ENCODE peak calls at places on chromosomes 12 and 14, in seven cellular contexts. Z, P, M, H, B, Y and F are unnamed samples.

GRCh38 chr12:131087302-131087818 is 133.7 kb downstream of the ADGRD1 start:
- DNase-seq in Z (no peak), P (no peak), M (no peak), H (no peak), B (no peak), Y (no peak), F (no peak)

GRCh38 chr12:131094831-131095805 is 141.4 kb downstream of the ADGRD1 start:
- DNase-seq in Z (no peak), P (peak; percentile 2), M (no peak), H (no peak), B (no peak), Y (no peak), F (no peak)

GRCh38 chr12:109626378-109627115 is 53.0 kb downstream of the MVK start:
- DNase-seq in Z (no peak), P (no peak), M (no peak), H (no peak), B (no peak), Y (no peak), F (no peak)

GRCh38 chr12:68375701-68376469 is 43.7 kb upstream of the MDM1 start:
- DNase-seq in Z (peak; percentile 75), P (no peak), M (peak; percentile 56), H (no peak), B (no peak), Y (peak; percentile 50), F (no peak)

GRCh38 chr12:77372026-77372425 is 306.7 kb upstream of the E2F7 start:
- DNase-seq in Z (peak; percentile 47), P (no peak), M (no peak), H (no peak), B (no peak), Y (no peak), F (no peak)

GRCh38 chr14:99626041-99626648 is 18.8 kb upstream of the HHIPL1 start:
- DNase-seq in Z (no peak), P (no peak), M (no peak), H (no peak), B (no peak), Y (no peak), F (no peak)

GRCh38 chr12:82948462-82948861 is 261.8 kb downstream of the TMTC2 start:
- DNase-seq in Z (no peak), P (no peak), M (no peak), H (no peak), B (no peak), Y (no peak), F (no peak)

GRCh38 chr12:28933864-28934527 is 215.1 kb upstream of the FAR2 start:
- DNase-seq in Z (no peak), P (no peak), M (no peak), H (no peak), B (peak; percentile 11), Y (peak; percentile 39), F (no peak)

GRCh38 chr12:19390208-19390607 is 49.1 kb upstream of the AEBP2 start:
- DNase-seq in Z (peak; percentile 36), P (no peak), M (no peak), H (no peak), B (no peak), Y (no peak), F (peak; percentile 76)

GRCh38 chr12:56596815-56597214 is 33.3 kb downstream of the BAZ2A start:
- DNase-seq in Z (no peak), P (no peak), M (no peak), H (no peak), B (no peak), Y (no peak), F (no peak)

GRCh38 chr14:95164506-95164905 is 7.2 kb upstream of the DICER1 start:
- DNase-seq in Z (no peak), P (no peak), M (no peak), H (no peak), B (no peak), Y (no peak), F (no peak)

GRCh38 chr12:122097641-122098364 is 19.2 kb downstream of the MLXIP start:
- DNase-seq in Z (no peak), P (no peak), M (peak; percentile 40), H (peak; percentile 83), B (peak; percentile 82), Y (peak; percentile 58), F (peak; percentile 76)

GRCh38 chr12:130752692-130753230 is 36.7 kb upstream of the RIMBP2 start:
- DNase-seq in Z (no peak), P (no peak), M (no peak), H (no peak), B (no peak), Y (no peak), F (no peak)

GRCh38 chr14:32986791-32987545 is 48.3 kb downstream of the NPAS3 start:
- DNase-seq in Z (peak; percentile 38), P (no peak), M (peak; percentile 70), H (no peak), B (peak; percentile 30), Y (peak; percentile 61), F (peak; percentile 19)

GRCh38 chr14:20461230-20462141 is at the start of gene PIP4P1:
- DNase-seq in Z (peak; percentile 100), P (peak; percentile 94), M (peak; percentile 100), H (peak; percentile 99), B (peak; percentile 100), Y (peak; percentile 100), F (peak; percentile 100)

GRCh38 chr14:98093111-98093510 is 1178.9 kb downstream of the BCL11B start:
- DNase-seq in Z (no peak), P (no peak), M (no peak), H (no peak), B (no peak), Y (no peak), F (no peak)

GRCh38 chr14:78240567-78240966 is 70.4 kb downstream of the NRXN3 start:
- DNase-seq in Z (no peak), P (no peak), M (no peak), H (no peak), B (no peak), Y (no peak), F (no peak)

GRCh38 chr14:78245238-78245637 is 75.1 kb downstream of the NRXN3 start:
- DNase-seq in Z (no peak), P (no peak), M (no peak), H (peak; percentile 39), B (no peak), Y (no peak), F (no peak)

GRCh38 chr14:78238141-78238540 is 68.0 kb downstream of the NRXN3 start:
- DNase-seq in Z (no peak), P (no peak), M (no peak), H (no peak), B (no peak), Y (no peak), F (no peak)

GRCh38 chr14:78243187-78243586 is 73.0 kb downstream of the NRXN3 start:
- DNase-seq in Z (no peak), P (no peak), M (no peak), H (no peak), B (no peak), Y (no peak), F (no peak)
- TF ChIP-seq CTCF in Z (no peak), P (no peak), M (no peak), H (no peak), B (no peak), Y (no peak), F (no peak)

DNA sequence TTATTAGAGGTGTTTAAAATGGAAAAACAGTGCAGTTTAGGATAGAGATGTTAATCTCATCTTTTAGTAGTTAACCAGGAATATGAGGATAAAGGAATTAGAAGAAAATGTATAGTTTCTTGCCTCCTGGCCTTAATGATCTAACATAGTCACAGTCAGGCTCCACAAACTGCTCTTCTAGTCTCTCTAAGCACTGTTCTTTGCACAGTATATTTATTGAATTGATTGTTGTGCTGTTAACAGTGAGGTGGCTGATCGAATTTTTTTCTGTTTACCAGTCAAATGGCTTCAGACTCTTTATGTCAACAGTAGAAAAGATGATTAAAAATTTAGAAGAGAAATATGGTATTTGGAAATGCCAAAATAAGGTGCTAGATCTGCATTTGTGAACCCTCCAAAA is 37.8 kb downstream of the ATF7IP start:
- DNase-seq in Z (no peak), P (no peak), M (no peak), H (no peak), B (no peak), Y (no peak), F (no peak)
- TF ChIP-seq CTCF in Z (no peak), P (no peak), M (no peak), H (no peak), B (no peak), Y (no peak), F (no peak)

DNA sequence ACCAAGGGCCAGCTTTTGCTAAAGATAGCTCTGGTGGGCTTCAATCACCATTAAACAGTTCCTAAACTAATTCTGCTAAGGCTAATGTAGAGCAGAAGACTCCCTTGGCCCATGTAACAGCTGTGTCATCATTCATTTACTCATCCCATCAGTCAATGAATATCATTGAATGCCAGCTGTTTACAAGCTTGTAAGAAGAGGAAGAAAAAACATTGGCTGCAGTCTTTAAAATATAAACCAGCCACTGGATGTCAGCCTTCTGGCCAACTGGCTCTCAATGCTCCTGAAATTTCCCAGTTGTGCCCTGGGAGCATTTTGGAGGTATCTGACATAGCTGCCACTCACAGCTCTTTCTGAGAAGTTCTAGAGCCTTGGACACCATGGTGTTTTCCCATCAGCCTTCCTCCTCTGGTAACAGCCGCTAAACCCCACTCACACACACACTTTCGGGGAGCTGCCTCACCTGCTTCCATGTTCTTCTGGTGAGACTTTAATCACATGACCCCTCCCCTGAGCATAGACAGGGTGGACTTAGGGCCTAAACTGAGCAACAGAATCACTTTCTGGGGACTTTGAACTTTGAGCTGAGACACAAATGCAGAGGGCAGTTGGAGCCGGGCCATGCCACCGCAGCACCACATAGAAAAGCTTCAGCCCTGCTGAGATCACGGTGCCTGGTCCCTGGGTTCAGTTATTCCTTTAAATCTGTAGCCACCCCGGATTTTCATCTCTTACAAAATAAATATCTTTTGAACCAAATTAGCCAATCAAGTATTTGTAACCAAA is 18.2 kb upstream of the MAP3K9 start:
- DNase-seq in Z (peak; percentile 50), P (no peak), M (peak; percentile 11), H (no peak), B (no peak), Y (peak; percentile 26), F (no peak)
- TF ChIP-seq CTCF in Z (peak; percentile 11), P (no peak), M (no peak), H (no peak), B (no peak), Y (peak; percentile 34), F (no peak)

GRCh38 chr14:76810525-76810924 is 2.2 kb downstream of the ANGEL1 start:
- DNase-seq in Z (no peak), P (no peak), M (no peak), H (no peak), B (no peak), Y (no peak), F (peak; percentile 2)

GRCh38 chr14:76811561-76811960 is 1.1 kb downstream of the ANGEL1 start:
- DNase-seq in Z (no peak), P (no peak), M (peak; percentile 42), H (no peak), B (peak; percentile 42), Y (peak; percentile 30), F (peak; percentile 2)

GRCh38 chr14:76812093-76812421 is 625 bp downstream of the ANGEL1 start:
- DNase-seq in Z (no peak), P (no peak), M (no peak), H (no peak), B (no peak), Y (no peak), F (no peak)

GRCh38 chr14:76812422-76813383 is at the start of gene ANGEL1:
- DNase-seq in Z (peak; percentile 89), P (peak; percentile 97), M (peak; percentile 96), H (peak; percentile 96), B (peak; percentile 95), Y (peak; percentile 97), F (peak; percentile 93)

DNA sequence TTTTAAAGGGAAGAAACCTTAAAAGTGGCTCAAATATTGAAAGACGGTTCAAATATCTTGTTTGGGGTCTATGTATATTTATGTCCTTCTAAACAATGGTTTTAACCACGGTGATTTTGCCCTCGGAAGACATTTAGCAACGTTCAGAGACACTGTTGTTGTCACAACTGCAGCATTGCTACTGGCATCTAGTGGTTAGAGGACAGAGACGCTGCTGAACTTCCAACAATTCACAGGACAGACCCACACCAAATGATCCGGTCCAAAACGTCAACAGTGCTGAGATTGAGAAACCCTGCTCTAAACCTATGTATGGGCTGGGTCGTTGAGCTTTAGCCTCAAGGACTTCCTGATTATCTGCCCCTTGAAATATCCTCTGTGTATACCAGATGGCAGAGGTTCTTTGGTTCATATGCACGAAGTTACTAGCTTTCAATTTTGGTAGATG is 1.7 kb downstream of the ANGEL1 start:
- DNase-seq in Z (peak; percentile 52), P (no peak), M (peak; percentile 58), H (no peak), B (peak; percentile 66), Y (peak; percentile 54), F (peak; percentile 48)
- TF ChIP-seq CTCF in Z (peak; percentile 67), P (no peak), M (peak; percentile 68), H (peak; percentile 33), B (peak; percentile 74), Y (peak; percentile 74), F (peak; percentile 59)